ENCODE peak calls at places on chromosomes 16 and 17, in ten cellular contexts. One of them, this sample, is unnamed.

GRCh38 chr16:70688266-70688742 is 2.5 kb upstream of the MTSS2 start:
- DNase-seq in left ventricle myocardium inferior: peak
- DNase-seq in putamen: peak
- DNase-seq in GM10248: no peak
- DNase-seq in stimulated activated CD8-positive, alpha-beta memory T cell treated with anti-CD3 and anti-CD28 coated beads, Interleukin-4, amount 100 ng/mL, for 4 hours: no peak
- DNase-seq in AML-193: no peak
- DNase-seq in neural progenitor cell: no peak
- DNase-seq in A549: no peak
- DNase-seq in BE2C: peak
- DNase-seq in left colon: no peak
- DNase-seq in this sample: no peak

GRCh38 chr16:7074715-7075114 is 257.9 kb upstream of the RBFOX1 start:
- DNase-seq in left ventricle myocardium inferior: no peak
- DNase-seq in putamen: no peak
- DNase-seq in GM10248: no peak
- DNase-seq in stimulated activated CD8-positive, alpha-beta memory T cell treated with anti-CD3 and anti-CD28 coated beads, Interleukin-4, amount 100 ng/mL, for 4 hours: no peak
- DNase-seq in AML-193: no peak
- DNase-seq in neural progenitor cell: no peak
- DNase-seq in A549: no peak
- DNase-seq in BE2C: no peak
- DNase-seq in left colon: no peak
- DNase-seq in this sample: no peak

GRCh38 chr16:25626172-25626571 is 65.6 kb upstream of the HS3ST4 start:
- DNase-seq in left ventricle myocardium inferior: no peak
- DNase-seq in putamen: no peak
- DNase-seq in GM10248: no peak
- DNase-seq in stimulated activated CD8-positive, alpha-beta memory T cell treated with anti-CD3 and anti-CD28 coated beads, Interleukin-4, amount 100 ng/mL, for 4 hours: no peak
- DNase-seq in AML-193: no peak
- DNase-seq in neural progenitor cell: no peak
- DNase-seq in A549: no peak
- DNase-seq in BE2C: no peak
- DNase-seq in left colon: no peak
- DNase-seq in this sample: no peak

GRCh38 chr16:15950167-15950854 is 895 bp downstream of the ABCC1 start:
- DNase-seq in left ventricle myocardium inferior: no peak
- DNase-seq in putamen: no peak
- DNase-seq in GM10248: peak
- DNase-seq in stimulated activated CD8-positive, alpha-beta memory T cell treated with anti-CD3 and anti-CD28 coated beads, Interleukin-4, amount 100 ng/mL, for 4 hours: no peak
- DNase-seq in AML-193: peak
- DNase-seq in neural progenitor cell: peak
- DNase-seq in A549: no peak
- DNase-seq in BE2C: peak
- DNase-seq in left colon: peak
- DNase-seq in this sample: peak

GRCh38 chr17:81601525-81602120 is 35.3 kb downstream of the NPLOC4 start:
- DNase-seq in left ventricle myocardium inferior: no peak
- DNase-seq in putamen: peak
- DNase-seq in GM10248: peak
- DNase-seq in stimulated activated CD8-positive, alpha-beta memory T cell treated with anti-CD3 and anti-CD28 coated beads, Interleukin-4, amount 100 ng/mL, for 4 hours: peak
- DNase-seq in AML-193: peak
- DNase-seq in neural progenitor cell: peak
- DNase-seq in A549: peak
- DNase-seq in BE2C: peak
- DNase-seq in left colon: peak
- DNase-seq in this sample: peak

GRCh38 chr17:19337712-19338023 is 24.9 kb downstream of the B9D1 start:
- DNase-seq in left ventricle myocardium inferior: no peak
- DNase-seq in putamen: no peak
- DNase-seq in GM10248: no peak
- DNase-seq in stimulated activated CD8-positive, alpha-beta memory T cell treated with anti-CD3 and anti-CD28 coated beads, Interleukin-4, amount 100 ng/mL, for 4 hours: no peak
- DNase-seq in AML-193: no peak
- DNase-seq in neural progenitor cell: no peak
- DNase-seq in A549: no peak
- DNase-seq in BE2C: no peak
- DNase-seq in left colon: no peak
- DNase-seq in this sample: no peak

GRCh38 chr17:41687828-41688640 is 651 bp upstream of the EIF1 start:
- DNase-seq in left ventricle myocardium inferior: peak
- DNase-seq in putamen: peak
- DNase-seq in GM10248: no peak
- DNase-seq in stimulated activated CD8-positive, alpha-beta memory T cell treated with anti-CD3 and anti-CD28 coated beads, Interleukin-4, amount 100 ng/mL, for 4 hours: peak
- DNase-seq in AML-193: peak
- DNase-seq in neural progenitor cell: no peak
- DNase-seq in A549: no peak
- DNase-seq in BE2C: peak
- DNase-seq in left colon: peak
- DNase-seq in this sample: peak

GRCh38 chr16:4521971-4522623 is 16.5 kb downstream of the CDIP1 start:
- DNase-seq in left ventricle myocardium inferior: peak
- DNase-seq in putamen: peak
- DNase-seq in GM10248: no peak
- DNase-seq in stimulated activated CD8-positive, alpha-beta memory T cell treated with anti-CD3 and anti-CD28 coated beads, Interleukin-4, amount 100 ng/mL, for 4 hours: no peak
- DNase-seq in AML-193: no peak
- DNase-seq in neural progenitor cell: peak
- DNase-seq in A549: no peak
- DNase-seq in BE2C: peak
- DNase-seq in left colon: no peak
- DNase-seq in this sample: no peak

GRCh38 chr17:38761612-38762011 is 9.1 kb downstream of the PSMB3 start:
- DNase-seq in left ventricle myocardium inferior: no peak
- DNase-seq in putamen: no peak
- DNase-seq in GM10248: no peak
- DNase-seq in stimulated activated CD8-positive, alpha-beta memory T cell treated with anti-CD3 and anti-CD28 coated beads, Interleukin-4, amount 100 ng/mL, for 4 hours: no peak
- DNase-seq in AML-193: peak
- DNase-seq in neural progenitor cell: peak
- DNase-seq in A549: peak
- DNase-seq in BE2C: peak
- DNase-seq in left colon: no peak
- DNase-seq in this sample: peak

GRCh38 chr16:73616186-73616585 is 568.3 kb upstream of the ZFHX3 start:
- DNase-seq in left ventricle myocardium inferior: no peak
- DNase-seq in putamen: no peak
- DNase-seq in GM10248: no peak
- DNase-seq in stimulated activated CD8-positive, alpha-beta memory T cell treated with anti-CD3 and anti-CD28 coated beads, Interleukin-4, amount 100 ng/mL, for 4 hours: no peak
- DNase-seq in AML-193: no peak
- DNase-seq in neural progenitor cell: peak
- DNase-seq in A549: no peak
- DNase-seq in BE2C: no peak
- DNase-seq in left colon: no peak
- DNase-seq in this sample: no peak

GRCh38 chr17:2222901-2223616 is 80.5 kb downstream of the SMG6 start:
- DNase-seq in left ventricle myocardium inferior: peak
- DNase-seq in putamen: no peak
- DNase-seq in GM10248: peak
- DNase-seq in stimulated activated CD8-positive, alpha-beta memory T cell treated with anti-CD3 and anti-CD28 coated beads, Interleukin-4, amount 100 ng/mL, for 4 hours: peak
- DNase-seq in AML-193: no peak
- DNase-seq in neural progenitor cell: peak
- DNase-seq in A549: no peak
- DNase-seq in BE2C: no peak
- DNase-seq in left colon: peak
- DNase-seq in this sample: no peak

GRCh38 chr17:40070895-40071719 is 8.3 kb downstream of the THRA start:
- DNase-seq in left ventricle myocardium inferior: peak
- DNase-seq in putamen: peak
- DNase-seq in GM10248: no peak
- DNase-seq in stimulated activated CD8-positive, alpha-beta memory T cell treated with anti-CD3 and anti-CD28 coated beads, Interleukin-4, amount 100 ng/mL, for 4 hours: no peak
- DNase-seq in AML-193: no peak
- DNase-seq in neural progenitor cell: peak
- DNase-seq in A549: no peak
- DNase-seq in BE2C: no peak
- DNase-seq in left colon: peak
- DNase-seq in this sample: no peak

GRCh38 chr16:50267651-50268050 is 1.3 kb downstream of the ADCY7 start:
- DNase-seq in left ventricle myocardium inferior: no peak
- DNase-seq in putamen: no peak
- DNase-seq in GM10248: no peak
- DNase-seq in stimulated activated CD8-positive, alpha-beta memory T cell treated with anti-CD3 and anti-CD28 coated beads, Interleukin-4, amount 100 ng/mL, for 4 hours: no peak
- DNase-seq in AML-193: peak
- DNase-seq in neural progenitor cell: no peak
- DNase-seq in A549: no peak
- DNase-seq in BE2C: peak
- DNase-seq in left colon: no peak
- DNase-seq in this sample: peak

GRCh38 chr17:45022655-45023339 is 28.6 kb downstream of the DCAKD start:
- DNase-seq in left ventricle myocardium inferior: no peak
- DNase-seq in putamen: no peak
- DNase-seq in GM10248: no peak
- DNase-seq in stimulated activated CD8-positive, alpha-beta memory T cell treated with anti-CD3 and anti-CD28 coated beads, Interleukin-4, amount 100 ng/mL, for 4 hours: no peak
- DNase-seq in AML-193: no peak
- DNase-seq in neural progenitor cell: no peak
- DNase-seq in A549: no peak
- DNase-seq in BE2C: peak
- DNase-seq in left colon: no peak
- DNase-seq in this sample: no peak

GRCh38 chr17:68821860-68822693 is 133.1 kb downstream of the ABCA8 start:
- DNase-seq in left ventricle myocardium inferior: no peak
- DNase-seq in putamen: no peak
- DNase-seq in GM10248: no peak
- DNase-seq in stimulated activated CD8-positive, alpha-beta memory T cell treated with anti-CD3 and anti-CD28 coated beads, Interleukin-4, amount 100 ng/mL, for 4 hours: no peak
- DNase-seq in AML-193: no peak
- DNase-seq in neural progenitor cell: no peak
- DNase-seq in A549: peak
- DNase-seq in BE2C: no peak
- DNase-seq in left colon: no peak
- DNase-seq in this sample: no peak

GRCh38 chr17:78359216-78359935 is 501 bp downstream of the SOCS3 start:
- DNase-seq in left ventricle myocardium inferior: peak
- DNase-seq in putamen: no peak
- DNase-seq in GM10248: no peak
- DNase-seq in stimulated activated CD8-positive, alpha-beta memory T cell treated with anti-CD3 and anti-CD28 coated beads, Interleukin-4, amount 100 ng/mL, for 4 hours: no peak
- DNase-seq in AML-193: no peak
- DNase-seq in neural progenitor cell: peak
- DNase-seq in A549: peak
- DNase-seq in BE2C: peak
- DNase-seq in left colon: no peak
- DNase-seq in this sample: no peak

GRCh38 chr17:4509923-4510614 is 11.4 kb downstream of the SPNS2 start:
- DNase-seq in left ventricle myocardium inferior: peak
- DNase-seq in putamen: no peak
- DNase-seq in GM10248: no peak
- DNase-seq in stimulated activated CD8-positive, alpha-beta memory T cell treated with anti-CD3 and anti-CD28 coated beads, Interleukin-4, amount 100 ng/mL, for 4 hours: no peak
- DNase-seq in AML-193: no peak
- DNase-seq in neural progenitor cell: no peak
- DNase-seq in A549: no peak
- DNase-seq in BE2C: no peak
- DNase-seq in left colon: no peak
- DNase-seq in this sample: no peak

GRCh38 chr17:34998205-34998604 is 17.9 kb downstream of the LIG3 start:
- DNase-seq in left ventricle myocardium inferior: peak
- DNase-seq in putamen: peak
- DNase-seq in GM10248: peak
- DNase-seq in stimulated activated CD8-positive, alpha-beta memory T cell treated with anti-CD3 and anti-CD28 coated beads, Interleukin-4, amount 100 ng/mL, for 4 hours: peak
- DNase-seq in AML-193: peak
- DNase-seq in neural progenitor cell: peak
- DNase-seq in A549: peak
- DNase-seq in BE2C: peak
- DNase-seq in left colon: peak
- DNase-seq in this sample: peak

GRCh38 chr16:87207965-87208364 is 109.2 kb downstream of the C16orf95 start:
- DNase-seq in left ventricle myocardium inferior: no peak
- DNase-seq in putamen: no peak
- DNase-seq in GM10248: no peak
- DNase-seq in stimulated activated CD8-positive, alpha-beta memory T cell treated with anti-CD3 and anti-CD28 coated beads, Interleukin-4, amount 100 ng/mL, for 4 hours: no peak
- DNase-seq in AML-193: no peak
- DNase-seq in neural progenitor cell: no peak
- DNase-seq in A549: no peak
- DNase-seq in BE2C: no peak
- DNase-seq in left colon: no peak
- DNase-seq in this sample: no peak

GRCh38 chr16:75258807-75259141 is 7.3 kb upstream of the BCAR1 start:
- DNase-seq in left ventricle myocardium inferior: no peak
- DNase-seq in putamen: no peak
- DNase-seq in GM10248: no peak
- DNase-seq in stimulated activated CD8-positive, alpha-beta memory T cell treated with anti-CD3 and anti-CD28 coated beads, Interleukin-4, amount 100 ng/mL, for 4 hours: no peak
- DNase-seq in AML-193: no peak
- DNase-seq in neural progenitor cell: no peak
- DNase-seq in A549: no peak
- DNase-seq in BE2C: no peak
- DNase-seq in left colon: no peak
- DNase-seq in this sample: no peak

GRCh38 chr17:39928868-39929651 is 1.5 kb downstream of the LRRC3C start:
- DNase-seq in left ventricle myocardium inferior: no peak
- DNase-seq in putamen: no peak
- DNase-seq in GM10248: peak
- DNase-seq in stimulated activated CD8-positive, alpha-beta memory T cell treated with anti-CD3 and anti-CD28 coated beads, Interleukin-4, amount 100 ng/mL, for 4 hours: no peak
- DNase-seq in AML-193: peak
- DNase-seq in neural progenitor cell: no peak
- DNase-seq in A549: peak
- DNase-seq in BE2C: no peak
- DNase-seq in left colon: no peak
- DNase-seq in this sample: peak

GRCh38 chr17:79776378-79777165 is 1.4 kb upstream of the CBX2 start:
- DNase-seq in left ventricle myocardium inferior: no peak
- DNase-seq in putamen: no peak
- DNase-seq in GM10248: no peak
- DNase-seq in stimulated activated CD8-positive, alpha-beta memory T cell treated with anti-CD3 and anti-CD28 coated beads, Interleukin-4, amount 100 ng/mL, for 4 hours: no peak
- DNase-seq in AML-193: no peak
- DNase-seq in neural progenitor cell: peak
- DNase-seq in A549: peak
- DNase-seq in BE2C: no peak
- DNase-seq in left colon: no peak
- DNase-seq in this sample: no peak

GRCh38 chr17:47615766-47616424 is 33.8 kb upstream of the KPNB1 start:
- DNase-seq in left ventricle myocardium inferior: no peak
- DNase-seq in putamen: peak
- DNase-seq in GM10248: peak
- DNase-seq in stimulated activated CD8-positive, alpha-beta memory T cell treated with anti-CD3 and anti-CD28 coated beads, Interleukin-4, amount 100 ng/mL, for 4 hours: no peak
- DNase-seq in AML-193: peak
- DNase-seq in neural progenitor cell: peak
- DNase-seq in A549: peak
- DNase-seq in BE2C: no peak
- DNase-seq in left colon: no peak
- DNase-seq in this sample: peak

GRCh38 chr17:33871720-33872535 is 383.2 kb upstream of the CCL2 start:
- DNase-seq in left ventricle myocardium inferior: no peak
- DNase-seq in putamen: no peak
- DNase-seq in GM10248: no peak
- DNase-seq in stimulated activated CD8-positive, alpha-beta memory T cell treated with anti-CD3 and anti-CD28 coated beads, Interleukin-4, amount 100 ng/mL, for 4 hours: no peak
- DNase-seq in AML-193: no peak
- DNase-seq in neural progenitor cell: no peak
- DNase-seq in A549: peak
- DNase-seq in BE2C: peak
- DNase-seq in left colon: no peak
- DNase-seq in this sample: no peak

GRCh38 chr16:84759061-84759460 is 59.3 kb downstream of the USP10 start:
- DNase-seq in left ventricle myocardium inferior: no peak
- DNase-seq in putamen: no peak
- DNase-seq in GM10248: no peak
- DNase-seq in stimulated activated CD8-positive, alpha-beta memory T cell treated with anti-CD3 and anti-CD28 coated beads, Interleukin-4, amount 100 ng/mL, for 4 hours: no peak
- DNase-seq in AML-193: no peak
- DNase-seq in neural progenitor cell: no peak
- DNase-seq in A549: no peak
- DNase-seq in BE2C: no peak
- DNase-seq in left colon: no peak
- DNase-seq in this sample: peak

GRCh38 chr16:48075398-48075797 is 80.4 kb downstream of the ABCC12 start:
- DNase-seq in left ventricle myocardium inferior: no peak
- DNase-seq in putamen: no peak
- DNase-seq in GM10248: no peak
- DNase-seq in stimulated activated CD8-positive, alpha-beta memory T cell treated with anti-CD3 and anti-CD28 coated beads, Interleukin-4, amount 100 ng/mL, for 4 hours: no peak
- DNase-seq in AML-193: no peak
- DNase-seq in neural progenitor cell: no peak
- DNase-seq in A549: no peak
- DNase-seq in BE2C: no peak
- DNase-seq in left colon: no peak
- DNase-seq in this sample: no peak

GRCh38 chr16:79176987-79177386 is 423.6 kb downstream of the MAF start:
- DNase-seq in left ventricle myocardium inferior: no peak
- DNase-seq in putamen: no peak
- DNase-seq in GM10248: no peak
- DNase-seq in stimulated activated CD8-positive, alpha-beta memory T cell treated with anti-CD3 and anti-CD28 coated beads, Interleukin-4, amount 100 ng/mL, for 4 hours: no peak
- DNase-seq in AML-193: no peak
- DNase-seq in neural progenitor cell: no peak
- DNase-seq in A549: no peak
- DNase-seq in BE2C: no peak
- DNase-seq in left colon: no peak
- DNase-seq in this sample: peak

GRCh38 chr17:82518826-82519810 is at the start of gene FOXK2:
- DNase-seq in left ventricle myocardium inferior: peak
- DNase-seq in putamen: peak
- DNase-seq in GM10248: peak
- DNase-seq in stimulated activated CD8-positive, alpha-beta memory T cell treated with anti-CD3 and anti-CD28 coated beads, Interleukin-4, amount 100 ng/mL, for 4 hours: peak
- DNase-seq in AML-193: peak
- DNase-seq in neural progenitor cell: peak
- DNase-seq in A549: peak
- DNase-seq in BE2C: peak
- DNase-seq in left colon: peak
- DNase-seq in this sample: peak